ENCODE peak calls at places on chromosomes 13 and 19, in nine cellular contexts. V is dorsolateral prefrontal cortex; F is keratinocyte; H is Peyer's patch; N is CD4-positive, alpha-beta memory T cell; C is neural progenitor cell; Z is right cardiac atrium; Y is left ventricle myocardium inferior; R is CD8-positive, alpha-beta T cell. M is an unnamed sample.

GRCh38 chr19:50387176-50387867 is 3.2 kb downstream of the POLD1 start:
- DNase-seq in V (peak; percentile 54), F (no peak), H (no peak), N (no peak), C (no peak), Z (peak; percentile 23), Y (no peak), R (no peak), M (no peak)

GRCh38 chr19:29544656-29545360 is 19.0 kb downstream of the VSTM2B start:
- DNase-seq in V (peak; percentile 23), F (no peak), H (peak; percentile 18), N (no peak), C (no peak), Z (no peak), Y (no peak), R (no peak), M (no peak)

GRCh38 chr19:44973982-44974735 is 19.0 kb downstream of the CLPTM1 start:
- DNase-seq in V (no peak), F (no peak), H (no peak), N (no peak), C (no peak), Z (no peak), Y (no peak), R (no peak), M (no peak)

GRCh38 chr19:23286477-23286876 is 36.3 kb upstream of the ZNF724 start:
- DNase-seq in V (no peak), F (no peak), H (no peak), N (no peak), C (peak; percentile 19), Z (no peak), Y (no peak), R (no peak), M (no peak)

GRCh38 chr13:102400619-102401125 is 1.2 kb downstream of the FGF14 start:
- DNase-seq in V (peak; percentile 58), F (no peak), H (no peak), N (peak; percentile 3), C (peak; percentile 47), Z (peak; percentile 66), Y (peak; percentile 16), R (no peak), M (no peak)

GRCh38 chr13:73702419-73703071 is 431.7 kb downstream of the KLF12 start:
- DNase-seq in V (no peak), F (no peak), H (no peak), N (peak; percentile 52), C (no peak), Z (no peak), Y (no peak), R (no peak), M (peak; percentile 95)

GRCh38 chr19:1873524-1874473 is 10.4 kb upstream of the KLF16 start:
- DNase-seq in V (peak; percentile 68), F (no peak), H (no peak), N (no peak), C (no peak), Z (peak; percentile 90), Y (peak; percentile 67), R (no peak), M (no peak)

GRCh38 chr13:22848539-22849052 is 332.2 kb upstream of the SGCG start:
- DNase-seq in V (no peak), F (no peak), H (no peak), N (no peak), C (peak; percentile 71), Z (no peak), Y (no peak), R (no peak), M (no peak)

GRCh38 chr19:16359074-16359473 is 34.4 kb downstream of the KLF2 start:
- DNase-seq in V (no peak), F (no peak), H (peak; percentile 62), N (no peak), C (no peak), Z (peak; percentile 35), Y (no peak), R (no peak), M (no peak)

GRCh38 chr19:16359964-16360363 is 35.3 kb downstream of the KLF2 start:
- DNase-seq in V (no peak), F (no peak), H (no peak), N (no peak), C (no peak), Z (no peak), Y (no peak), R (no peak), M (no peak)

GRCh38 chr19:16360738-16361137 is 36.1 kb downstream of the KLF2 start:
- DNase-seq in V (no peak), F (no peak), H (no peak), N (no peak), C (no peak), Z (no peak), Y (no peak), R (no peak), M (no peak)

GRCh38 chr19:16361254-16361653 is 36.6 kb downstream of the KLF2 start:
- DNase-seq in V (no peak), F (no peak), H (no peak), N (no peak), C (no peak), Z (peak; percentile 49), Y (no peak), R (no peak), M (no peak)

DNA sequence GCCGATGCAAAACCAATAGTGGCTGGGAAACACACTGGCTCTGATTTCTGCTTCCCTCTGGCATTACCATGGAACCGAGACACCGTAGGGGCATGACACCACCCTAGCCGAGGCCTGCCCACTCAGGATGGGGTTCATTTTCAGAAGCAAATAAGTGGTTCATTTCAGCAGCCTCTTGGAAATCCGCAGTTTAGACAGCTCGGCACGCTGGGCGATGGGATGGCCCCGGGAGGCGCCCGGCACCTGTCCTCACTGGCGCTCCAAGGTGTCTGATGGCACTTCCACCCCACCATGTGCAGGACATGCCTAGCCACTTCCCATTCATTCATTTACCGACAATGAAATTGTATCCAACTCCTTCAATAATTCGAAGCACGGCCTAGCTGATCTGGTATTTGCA is 33.8 kb downstream of the KLF2 start:
- DNase-seq in V (no peak), F (no peak), H (no peak), N (no peak), C (no peak), Z (peak; percentile 39), Y (no peak), R (no peak), M (no peak)
- H3K27ac ChIP-seq in V (no peak overlapping the region), F (no peak overlapping the region), H (no peak overlapping the region), N (no peak overlapping the region), C (no peak overlapping the region), Z (no peak overlapping the region), Y (no peak overlapping the region), R (no peak overlapping the region), M (no peak overlapping the region)

GRCh38 chr19:46737761-46738171 is 8.1 kb upstream of the FKRP start:
- DNase-seq in V (no peak), F (no peak), H (no peak), N (no peak), C (no peak), Z (peak; percentile 60), Y (no peak), R (no peak), M (no peak)

GRCh38 chr19:46737275-46737654 is 8.6 kb upstream of the FKRP start:
- DNase-seq in V (no peak), F (no peak), H (no peak), N (no peak), C (no peak), Z (peak; percentile 59), Y (no peak), R (no peak), M (no peak)

GRCh38 chr19:46736544-46737274 is 9.1 kb upstream of the FKRP start:
- DNase-seq in V (no peak), F (no peak), H (no peak), N (no peak), C (peak; percentile 52), Z (peak; percentile 90), Y (peak; percentile 71), R (no peak), M (no peak)

GRCh38 chr19:46741447-46741846 is 4.4 kb upstream of the FKRP start:
- DNase-seq in V (peak; percentile 58), F (no peak), H (no peak), N (no peak), C (no peak), Z (peak; percentile 56), Y (no peak), R (no peak), M (no peak)

DNA sequence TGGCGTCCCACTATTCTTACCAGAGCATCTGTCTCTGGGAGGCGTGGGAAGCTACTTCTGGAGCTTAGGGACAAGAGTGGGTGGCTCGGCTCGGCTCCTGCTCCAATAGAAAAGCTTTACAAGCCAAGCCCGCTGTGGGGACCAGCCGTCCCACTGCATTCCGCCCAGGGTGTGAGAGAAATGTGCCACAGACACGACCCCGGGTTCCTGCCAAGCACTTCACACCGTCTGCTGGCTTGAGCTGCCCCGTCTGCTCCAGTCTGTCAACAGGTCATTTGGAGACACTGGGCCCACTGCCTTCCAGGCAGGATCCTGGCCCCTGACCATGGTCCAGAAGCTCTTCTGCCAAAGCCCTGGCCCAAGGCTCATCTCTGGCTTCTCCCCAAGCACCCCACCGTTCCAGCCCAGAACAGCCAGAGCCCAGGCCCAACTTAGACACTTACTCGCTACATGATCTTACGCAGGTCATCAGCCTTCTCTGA is 6.5 kb upstream of the FKRP start:
- DNase-seq in V (peak; percentile 88), F (no peak), H (no peak), N (no peak), C (no peak), Z (peak; percentile 95), Y (peak; percentile 90), R (no peak), M (no peak)
- H3K27ac ChIP-seq in V (peak overlapping the region; percentile 82), F (no peak overlapping the region), H (no peak overlapping the region), N (no peak overlapping the region), C (no peak overlapping the region), Z (peak overlapping the region; percentile 63), Y (peak overlapping the region; percentile 82), R (no peak overlapping the region), M (no peak overlapping the region)

DNA sequence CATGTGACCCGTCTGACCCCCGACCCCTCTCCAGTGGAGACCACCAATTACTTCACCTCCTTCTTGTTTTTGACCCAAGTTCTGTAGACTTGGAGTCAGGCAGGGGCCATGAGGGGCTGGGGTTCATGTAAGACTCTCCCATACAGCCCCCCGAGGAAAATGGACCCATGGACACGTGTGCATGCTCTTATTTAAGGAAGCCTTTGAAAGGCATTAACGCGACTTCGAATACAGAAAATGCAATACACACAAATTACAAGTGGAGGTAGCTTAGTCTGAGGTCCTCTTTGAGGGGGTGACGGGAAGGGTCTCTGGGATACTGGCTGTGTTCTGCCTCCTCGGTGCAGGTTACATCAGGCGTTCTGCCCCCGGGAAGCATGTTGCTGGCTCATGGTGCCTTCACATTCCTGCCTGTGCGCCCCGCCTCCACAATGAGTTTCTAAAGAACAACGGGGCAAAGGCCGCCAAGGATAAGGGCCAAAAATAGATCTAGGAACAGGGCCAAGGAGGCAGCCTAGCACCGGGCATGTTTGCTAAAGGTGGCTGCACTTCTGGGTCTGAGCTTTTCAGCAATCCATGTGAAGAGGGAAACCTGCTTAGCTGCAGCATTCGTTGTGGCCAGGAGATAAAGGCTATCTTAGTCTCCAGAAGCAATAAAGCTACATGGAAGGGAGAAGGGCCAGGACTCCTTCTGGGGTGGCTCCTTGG is 54.5 kb downstream of the RAB20 start:
- DNase-seq in V (no peak), F (no peak), H (peak; percentile 91), N (no peak), C (no peak), Z (peak; percentile 86), Y (peak; percentile 78), R (no peak), M (no peak)
- H3K27ac ChIP-seq in V (no peak overlapping the region), F (no peak overlapping the region), H (no peak overlapping the region), N (no peak overlapping the region), C (no peak overlapping the region), Z (peak overlapping the region; percentile 45), Y (peak overlapping the region; percentile 92), R (no peak overlapping the region), M (peak overlapping the region; percentile 23)

DNA sequence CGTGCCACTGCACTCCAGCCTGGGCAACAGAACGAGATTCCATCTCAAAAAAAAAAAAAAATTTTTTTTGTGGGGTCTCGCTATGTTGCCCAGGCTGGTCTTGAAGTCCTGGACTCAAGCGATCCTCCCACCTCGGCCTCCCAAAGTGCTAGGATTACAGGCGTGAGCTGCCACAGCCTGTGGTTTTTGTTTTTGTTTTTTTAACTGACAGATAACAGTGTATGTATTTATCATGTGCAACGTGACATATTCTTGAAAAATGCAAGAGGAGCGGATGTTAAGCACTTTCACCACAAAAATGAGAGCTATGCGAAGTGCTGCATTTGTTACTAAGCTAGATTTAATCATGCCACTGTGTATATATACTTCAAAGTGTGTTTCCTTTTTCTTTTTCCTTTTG is 49.0 kb downstream of the ARHGEF18 start:
- DNase-seq in V (no peak), F (no peak), H (no peak), N (no peak), C (no peak), Z (no peak), Y (no peak), R (no peak), M (peak; percentile 59)
- H3K27ac ChIP-seq in V (no peak overlapping the region), F (no peak overlapping the region), H (peak overlapping the region; percentile 10), N (no peak overlapping the region), C (no peak overlapping the region), Z (no peak overlapping the region), Y (no peak overlapping the region), R (no peak overlapping the region), M (peak overlapping the region; percentile 98)

M was measured in epithelial cell of prostate.